ENCODE peak calls at places on chromosomes 2 and 18, in eight cellular contexts. A is left cardiac atrium; P is NCI-H524 treated with DMSO at 0.1 percent for 48 hours; B is EH; R is EL; U is dermis blood vessel endothelial cell; J is activated CD8-positive, alpha-beta memory T cell treated with anti-CD3 and anti-CD28 coated beads for 48 hours; X is heart left ventricle. T is an unnamed sample.

GRCh38 chr18:63079114-63079513 is 240.5 kb downstream of the BCL2 start:
- DNase-seq in X (no peak), R (no peak), U (no peak), P (no peak), J (no peak), A (no peak), B (no peak), T (no peak)

GRCh38 chr2:104826016-104826415 is 27.9 kb upstream of the POU3F3 start:
- DNase-seq in P (no peak), U (no peak), X (no peak), J (no peak), A (no peak), R (no peak), B (no peak), T (no peak)

GRCh38 chr2:68799615-68800400 is 65.2 kb downstream of the ARHGAP25 start:
- DNase-seq in R (no peak), A (no peak), X (no peak), U (no peak), B (no peak), J (no peak), P (no peak), T (peak; percentile 38)

GRCh38 chr2:241768251-241768711 is 8.3 kb upstream of the GAL3ST2 start:
- DNase-seq in J (no peak), A (no peak), B (no peak), X (peak; percentile 5), U (no peak), P (no peak), R (no peak), T (no peak)

GRCh38 chr2:182924311-182924710 is 57.9 kb upstream of the FRZB start:
- DNase-seq in A (no peak), B (peak; percentile 30), P (no peak), R (no peak), J (no peak), U (no peak), X (no peak), T (no peak)

GRCh38 chr18:35703043-35703688 is 121.6 kb downstream of the GALNT1 start:
- DNase-seq in U (peak; percentile 71), B (peak; percentile 41), J (no peak), P (no peak), A (no peak), X (no peak), R (peak; percentile 20), T (no peak)

GRCh38 chr18:79940814-79941472 is 10.5 kb downstream of the SLC66A2 start:
- DNase-seq in R (no peak), P (no peak), B (no peak), U (no peak), A (no peak), X (no peak), J (no peak), T (no peak)

GRCh38 chr18:2657788-2658458 is 2.4 kb downstream of the SMCHD1 start:
- DNase-seq in P (no peak), B (peak; percentile 85), U (peak; percentile 86), J (no peak), X (no peak), R (peak; percentile 75), A (no peak), T (peak; percentile 10)

GRCh38 chr2:24822049-24822706 is 29.0 kb downstream of the CENPO start:
- DNase-seq in A (no peak), R (no peak), U (no peak), X (no peak), P (no peak), J (no peak), B (no peak), T (peak; percentile 73)

GRCh38 chr2:17538844-17539554 is 1.5 kb upstream of the VSNL1 start:
- DNase-seq in P (peak; percentile 42), J (no peak), X (peak; percentile 66), U (peak; percentile 33), R (peak; percentile 39), A (peak; percentile 71), B (peak; percentile 39), T (peak; percentile 87)

GRCh38 chr2:15714002-15714401 is 122.3 kb downstream of the DDX1 start:
- DNase-seq in U (no peak), J (no peak), P (no peak), B (no peak), R (no peak), X (no peak), A (no peak), T (no peak)

GRCh38 chr2:74472945-74473258 is 422 bp upstream of the MRPL53 start:
- DNase-seq in J (no peak), U (no peak), B (no peak), P (no peak), X (no peak), A (no peak), R (no peak), T (no peak)

GRCh38 chr2:212592695-212593094 is 54.1 kb upstream of the ERBB4 start:
- DNase-seq in X (no peak), J (no peak), B (no peak), U (no peak), R (no peak), P (no peak), A (no peak), T (no peak)

GRCh38 chr2:133045787-133046186 is 375.8 kb upstream of the LYPD1 start:
- DNase-seq in R (peak; percentile 42), X (no peak), U (no peak), A (no peak), B (no peak), P (no peak), J (no peak), T (no peak)

GRCh38 chr2:17426708-17427107 is 91.5 kb downstream of the RAD51AP2 start:
- DNase-seq in B (no peak), J (no peak), A (no peak), X (no peak), P (no peak), U (no peak), R (no peak), T (no peak)

GRCh38 chr2:113762377-113763118 is 6.1 kb upstream of the SLC35F5 start:
- DNase-seq in B (peak; percentile 94), A (no peak), U (peak; percentile 56), X (no peak), P (no peak), J (no peak), R (peak; percentile 90), T (peak; percentile 40)

T was measured in mesendoderm.